ENCODE peak calls at places on chromosomes 11 and 22, in ten cellular contexts. Q, X, Y, L, G, A, N, E, T and C are unnamed samples.
A peak's percentile ranks its signal among the peaks of the same experiment; 100 is the strongest.

GRCh38 chr22:46737976-46738641 is at the start of gene CERK:
- DNase-seq in Q (peak; percentile 52), X (peak; percentile 58), Y (peak; percentile 69), L (peak; percentile 62), G (peak; percentile 56), A (peak; percentile 34), N (peak; percentile 88), E (no peak), T (peak; percentile 80), C (peak; percentile 69)

GRCh38 chr11:103406357-103406756 is 297.1 kb downstream of the DYNC2H1 start:
- DNase-seq in Q (no peak), X (no peak), Y (no peak), L (no peak), G (no peak), A (no peak), N (no peak), E (no peak), T (no peak), C (no peak)

GRCh38 chr11:69293819-69294505 is at the start of gene MYEOV:
- DNase-seq in Q (no peak), X (peak; percentile 29), Y (no peak), L (no peak), G (no peak), A (no peak), N (peak; percentile 30), E (no peak), T (peak; percentile 42), C (no peak)

GRCh38 chr22:27420817-27421361 is 380.7 kb downstream of the MN1 start:
- DNase-seq in Q (peak; percentile 59), X (no peak), Y (no peak), L (no peak), G (no peak), A (no peak), N (peak; percentile 84), E (peak; percentile 90), T (peak; percentile 60), C (no peak)

GRCh38 chr11:47201015-47201414 is 13.8 kb upstream of the DDB2 start:
- DNase-seq in Q (no peak), X (no peak), Y (no peak), L (no peak), G (no peak), A (no peak), N (no peak), E (no peak), T (no peak), C (no peak)

GRCh38 chr22:41799486-41800347 is 762 bp upstream of the CCDC134 start:
- DNase-seq in Q (no peak), X (peak; percentile 26), Y (no peak), L (no peak), G (peak; percentile 9), A (peak; percentile 27), N (peak; percentile 53), E (no peak), T (peak; percentile 40), C (no peak)

GRCh38 chr11:128172046-128172878 is 415.1 kb downstream of the ETS1 start:
- DNase-seq in Q (peak; percentile 68), X (peak; percentile 82), Y (peak; percentile 84), L (peak; percentile 87), G (peak; percentile 83), A (peak; percentile 57), N (peak; percentile 85), E (no peak), T (peak; percentile 87), C (peak; percentile 68)

GRCh38 chr11:71305451-71306125 is 53.2 kb upstream of the SHANK2 start:
- DNase-seq in Q (no peak), X (no peak), Y (no peak), L (no peak), G (no peak), A (no peak), N (no peak), E (no peak), T (no peak), C (no peak)

GRCh38 chr22:46145896-46146295 is 4.4 kb upstream of the PPARA start:
- DNase-seq in Q (no peak), X (no peak), Y (no peak), L (no peak), G (no peak), A (no peak), N (no peak), E (no peak), T (no peak), C (no peak)

GRCh38 chr11:96621161-96621560 is 231.3 kb downstream of the JRKL start:
- DNase-seq in Q (no peak), X (no peak), Y (no peak), L (no peak), G (no peak), A (no peak), N (no peak), E (no peak), T (no peak), C (no peak)

GRCh38 chr11:129373489-129373953 is 2.1 kb upstream of the BARX2 start:
- DNase-seq in Q (no peak), X (no peak), Y (no peak), L (no peak), G (no peak), A (no peak), N (no peak), E (no peak), T (peak; percentile 3), C (no peak)

GRCh38 chr22:25060522-25061071 is 108.1 kb downstream of the KIAA1671 start:
- DNase-seq in Q (no peak), X (peak; percentile 39), Y (no peak), L (no peak), G (no peak), A (no peak), N (no peak), E (no peak), T (no peak), C (peak; percentile 35)

GRCh38 chr11:64262271-64263002 is 11.1 kb downstream of the PLCB3 start:
- DNase-seq in Q (no peak), X (no peak), Y (no peak), L (no peak), G (no peak), A (no peak), N (no peak), E (no peak), T (no peak), C (no peak)

GRCh38 chr11:19819148-19819547 is 106.5 kb downstream of the NAV2 start:
- DNase-seq in Q (no peak), X (no peak), Y (no peak), L (no peak), G (no peak), A (no peak), N (no peak), E (no peak), T (no peak), C (no peak)

GRCh38 chr11:121478895-121479281 is 26.1 kb upstream of the SORL1-AS1 start:
- DNase-seq in Q (no peak), X (no peak), Y (no peak), L (no peak), G (peak; percentile 17), A (no peak), N (no peak), E (no peak), T (no peak), C (no peak)

GRCh38 chr22:47292546-47293320 is 530.3 kb downstream of the TBC1D22A start:
- DNase-seq in Q (no peak), X (no peak), Y (no peak), L (no peak), G (no peak), A (no peak), N (no peak), E (no peak), T (peak; percentile 54), C (no peak)

GRCh38 chr11:120089036-120090001 is 48.6 kb downstream of the TRIM29 start:
- DNase-seq in Q (no peak), X (no peak), Y (no peak), L (no peak), G (no peak), A (no peak), N (no peak), E (no peak), T (no peak), C (no peak)